ENCODE peak calls at places on chromosomes 1 and 21, in five cellular contexts. F is thoracic aorta, V is AG09309, O is left lung, H is cardiac fibroblast. D is an unnamed sample.

GRCh38 chr1:45892068-45892785 is 88.8 kb downstream of the MAST2 start:
- DNase-seq in F (no peak), V (peak), O (no peak), H (peak), D (no peak)

GRCh38 chr1:116529199-116529616 is 41.6 kb downstream of the CD58 start:
- DNase-seq in F (no peak), V (no peak), O (no peak), H (no peak), D (no peak)

GRCh38 chr1:71049951-71050598 is 2.5 kb upstream of the PTGER3 start:
- DNase-seq in F (no peak), V (no peak), O (no peak), H (peak), D (no peak)

GRCh38 chr1:174023438-174023837 is 1.3 kb upstream of the RC3H1 start:
- DNase-seq in F (no peak), V (no peak), O (no peak), H (peak), D (no peak)

GRCh38 chr1:156794506-156795373 is 21.9 kb downstream of the SH2D2A start:
- DNase-seq in F (no peak), V (no peak), O (no peak), H (no peak), D (no peak)

GRCh38 chr1:226575436-226576390 is 27.1 kb downstream of the STUM start:
- DNase-seq in F (no peak), V (no peak), O (no peak), H (no peak), D (no peak)

GRCh38 chr1:111476761-111477309 is 3.1 kb downstream of the C1orf162 start:
- DNase-seq in F (no peak), V (no peak), O (no peak), H (no peak), D (no peak)

GRCh38 chr1:205493241-205494085 is 11.0 kb upstream of the CDK18 start:
- DNase-seq in F (peak), V (peak), O (no peak), H (peak), D (no peak)

GRCh38 chr1:41380979-41381690 is 19.9 kb downstream of the FOXO6 start:
- DNase-seq in F (no peak), V (no peak), O (no peak), H (peak), D (peak)

GRCh38 chr1:9196129-9197040 is 38.2 kb upstream of the H6PD start:
- DNase-seq in F (peak), V (peak), O (peak), H (peak), D (peak)

GRCh38 chr1:92923664-92924063 is 37.6 kb downstream of the DIPK1A start:
- DNase-seq in F (no peak), V (no peak), O (no peak), H (no peak), D (no peak)

GRCh38 chr1:203673550-203674411 is 47.1 kb downstream of the ATP2B4 start:
- DNase-seq in F (peak), V (peak), O (no peak), H (peak), D (no peak)

GRCh38 chr21:43867332-43867703 is 2.3 kb downstream of the AGPAT3 start:
- DNase-seq in F (no peak), V (no peak), O (no peak), H (no peak), D (no peak)

GRCh38 chr21:43865471-43866181 is 603 bp downstream of the AGPAT3 start:
- DNase-seq in F (no peak), V (no peak), O (peak), H (peak), D (no peak)

GRCh38 chr21:43867936-43868335 is 2.9 kb downstream of the AGPAT3 start:
- DNase-seq in F (no peak), V (no peak), O (no peak), H (no peak), D (no peak)

GRCh38 chr21:43866233-43866632 is 1.2 kb downstream of the AGPAT3 start:
- DNase-seq in F (no peak), V (peak), O (peak), H (peak), D (no peak)

GRCh38 chr21:43866659-43867331 is 1.8 kb downstream of the AGPAT3 start:
- DNase-seq in F (no peak), V (no peak), O (peak), H (no peak), D (no peak)
- TF ChIP-seq CTCF in F (no peak), V (no peak), O (no peak), H (no peak), D (no peak)

DNA sequence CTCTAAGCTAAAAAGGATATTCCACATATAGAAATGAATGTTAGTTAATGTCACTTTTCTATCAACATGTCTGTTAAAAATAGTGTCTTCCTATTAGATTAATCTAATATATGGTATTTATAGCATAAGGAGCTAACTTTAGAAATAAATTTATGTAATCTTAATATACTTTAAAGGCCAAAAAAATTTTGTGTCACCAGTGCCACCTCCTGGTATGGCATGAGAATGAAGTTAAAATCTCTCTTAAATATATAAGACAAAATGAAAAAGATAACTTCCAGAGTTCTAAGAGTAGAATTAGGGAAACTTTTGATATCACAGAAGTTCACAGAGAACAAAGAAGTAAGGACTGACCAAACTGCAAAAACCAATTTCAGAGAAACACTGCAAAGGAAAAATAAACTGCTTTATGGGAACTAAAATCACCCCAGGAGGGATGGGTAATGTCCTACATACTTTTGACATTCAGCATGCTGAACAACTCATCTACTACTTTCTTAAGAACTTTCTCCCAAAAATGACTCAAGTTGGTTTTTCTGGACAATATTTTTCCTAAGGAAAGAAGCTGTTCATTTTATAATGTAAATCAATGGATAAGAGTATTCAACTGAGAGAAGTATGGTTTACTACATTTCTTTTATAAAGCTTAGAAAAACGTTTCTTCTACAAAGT is 82.8 kb downstream of the TRIM33 start:
- DNase-seq in F (no peak), V (no peak), O (no peak), H (peak), D (no peak)
- TF ChIP-seq CTCF in F (peak), V (peak), O (no peak), H (peak), D (peak)

DNA sequence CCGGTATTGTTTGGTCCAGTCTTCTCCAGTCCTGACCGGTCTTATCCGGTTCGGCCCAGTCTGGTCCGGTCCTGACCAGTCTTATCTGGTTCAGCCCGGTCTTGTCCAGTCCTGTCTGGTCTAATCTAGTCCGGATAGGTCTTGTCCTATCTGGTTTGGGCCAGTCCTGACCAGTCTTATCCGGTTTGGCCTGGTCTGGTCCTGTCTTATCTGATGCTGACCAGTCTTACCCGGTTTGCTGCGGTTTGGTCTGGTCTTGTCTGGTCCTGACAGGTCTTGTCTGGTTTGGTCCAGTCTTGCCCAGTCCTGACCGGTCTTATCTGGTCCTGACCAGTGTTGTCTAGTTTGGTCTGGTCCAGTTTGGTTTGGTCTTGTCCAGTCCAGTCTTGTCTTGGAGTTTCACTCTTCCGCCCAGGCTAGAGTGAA is 30.1 kb downstream of the DHX9 start:
- DNase-seq in F (no peak), V (no peak), O (no peak), H (no peak), D (peak)
- TF ChIP-seq CTCF in F (no peak), V (no peak), O (no peak), H (no peak), D (no peak)

GRCh38 chr1:232602622-232603021 is 27.3 kb downstream of the SIPA1L2 start:
- DNase-seq in F (no peak), V (no peak), O (no peak), H (no peak), D (no peak)
- TF ChIP-seq CTCF in F (no peak), V (no peak), O (no peak), H (peak), D (no peak)

D was measured in mesothelial cell of epicardium.